ENCODE peak calls at places on chromosomes 5 and 9, in six cellular contexts. One of them, this sample, is unnamed.

GRCh38 chr5:56077796-56078233 is 83.1 kb upstream of the IL6ST start:
- DNase-seq in A549: no peak
- DNase-seq in IMR-90: no peak
- DNase-seq in HCT116: no peak
- DNase-seq in NB4: no peak
- DNase-seq in prostate gland: no peak
- DNase-seq in this sample: no peak

GRCh38 chr9:4147476-4148214 is 152.2 kb downstream of the GLIS3 start:
- DNase-seq in A549: peak; percentile 38
- DNase-seq in IMR-90: no peak
- DNase-seq in NB4: no peak
- DNase-seq in HCT116: no peak
- DNase-seq in prostate gland: no peak
- DNase-seq in this sample: peak; percentile 81

GRCh38 chr5:72107874-72108199 is 562 bp downstream of the MAP1B start:
- DNase-seq in HCT116: no peak
- DNase-seq in A549: peak; percentile 35
- DNase-seq in NB4: peak; percentile 63
- DNase-seq in prostate gland: no peak
- DNase-seq in IMR-90: no peak
- DNase-seq in this sample: no peak

GRCh38 chr9:137800196-137801022 is 77.2 kb upstream of the CACNA1B start:
- DNase-seq in HCT116: no peak
- DNase-seq in IMR-90: no peak
- DNase-seq in prostate gland: no peak
- DNase-seq in NB4: no peak
- DNase-seq in A549: no peak
- DNase-seq in this sample: no peak

GRCh38 chr5:37886207-37886905 is 46.5 kb upstream of the GDNF start:
- DNase-seq in HCT116: no peak
- DNase-seq in NB4: no peak
- DNase-seq in A549: no peak
- DNase-seq in IMR-90: no peak
- DNase-seq in prostate gland: no peak
- DNase-seq in this sample: no peak

GRCh38 chr9:23849379-23849778 is 23.3 kb upstream of the ELAVL2 start:
- DNase-seq in prostate gland: no peak
- DNase-seq in NB4: no peak
- DNase-seq in HCT116: no peak
- DNase-seq in A549: no peak
- DNase-seq in IMR-90: no peak
- DNase-seq in this sample: no peak

GRCh38 chr9:90988318-90988717 is 186.7 kb downstream of the SYK start:
- DNase-seq in IMR-90: peak; percentile 65
- DNase-seq in HCT116: no peak
- DNase-seq in A549: no peak
- DNase-seq in prostate gland: no peak
- DNase-seq in NB4: no peak
- DNase-seq in this sample: no peak

GRCh38 chr5:108836492-108836891 is 88.8 kb downstream of the FER start:
- DNase-seq in prostate gland: no peak
- DNase-seq in A549: no peak
- DNase-seq in HCT116: no peak
- DNase-seq in NB4: no peak
- DNase-seq in IMR-90: no peak
- DNase-seq in this sample: no peak

GRCh38 chr9:92680166-92681119 is 10.5 kb upstream of the IPPK start:
- DNase-seq in NB4: peak; percentile 13
- DNase-seq in prostate gland: peak; percentile 34
- DNase-seq in HCT116: no peak
- DNase-seq in A549: no peak
- DNase-seq in IMR-90: peak; percentile 23
- DNase-seq in this sample: no peak

GRCh38 chr9:36450110-36450732 is 50.2 kb upstream of the RNF38 start:
- DNase-seq in IMR-90: peak; percentile 57
- DNase-seq in HCT116: peak; percentile 22
- DNase-seq in A549: peak; percentile 38
- DNase-seq in prostate gland: peak; percentile 36
- DNase-seq in NB4: peak; percentile 34
- DNase-seq in this sample: no peak

GRCh38 chr5:14211818-14212799 is 69.0 kb downstream of the TRIO start:
- DNase-seq in IMR-90: no peak
- DNase-seq in prostate gland: no peak
- DNase-seq in NB4: no peak
- DNase-seq in HCT116: no peak
- DNase-seq in A549: no peak
- DNase-seq in this sample: no peak

GRCh38 chr5:173353070-173353379 is 24.8 kb upstream of the STC2 start:
- DNase-seq in A549: no peak
- DNase-seq in HCT116: no peak
- DNase-seq in prostate gland: no peak
- DNase-seq in IMR-90: no peak
- DNase-seq in NB4: no peak
- DNase-seq in this sample: no peak

GRCh38 chr5:80146036-80146435 is 109.8 kb downstream of the SERINC5 start:
- DNase-seq in NB4: no peak
- DNase-seq in A549: no peak
- DNase-seq in HCT116: no peak
- DNase-seq in IMR-90: no peak
- DNase-seq in prostate gland: no peak
- DNase-seq in this sample: no peak

GRCh38 chr9:133252301-133252776 is 22.7 kb downstream of the ABO start:
- DNase-seq in IMR-90: no peak
- DNase-seq in prostate gland: no peak
- DNase-seq in HCT116: peak; percentile 27
- DNase-seq in A549: no peak
- DNase-seq in NB4: no peak
- DNase-seq in this sample: no peak

GRCh38 chr5:152113401-152113800 is 188.8 kb upstream of the GLRA1 start:
- DNase-seq in prostate gland: no peak
- DNase-seq in A549: no peak
- DNase-seq in IMR-90: no peak
- DNase-seq in HCT116: peak; percentile 21
- DNase-seq in NB4: no peak
- DNase-seq in this sample: no peak

GRCh38 chr5:522899-523657 is 1.2 kb downstream of the SLC9A3 start:
- DNase-seq in IMR-90: no peak
- DNase-seq in HCT116: no peak
- DNase-seq in prostate gland: no peak
- DNase-seq in A549: peak; percentile 35
- DNase-seq in NB4: no peak
- DNase-seq in this sample: no peak

GRCh38 chr9:82531795-82532194 is 531.1 kb downstream of the RASEF start:
- DNase-seq in HCT116: no peak
- DNase-seq in NB4: no peak
- DNase-seq in IMR-90: no peak
- DNase-seq in A549: no peak
- DNase-seq in prostate gland: no peak
- DNase-seq in this sample: no peak

GRCh38 chr9:12699529-12699928 is 6.3 kb downstream of the TYRP1 start:
- DNase-seq in IMR-90: peak; percentile 32
- DNase-seq in A549: no peak
- DNase-seq in NB4: peak; percentile 12
- DNase-seq in HCT116: no peak
- DNase-seq in prostate gland: no peak
- DNase-seq in this sample: no peak

GRCh38 chr5:168528521-168529360 is at the start of gene FBLL1:
- DNase-seq in NB4: peak; percentile 29
- DNase-seq in IMR-90: peak; percentile 16
- DNase-seq in HCT116: no peak
- DNase-seq in prostate gland: no peak
- DNase-seq in A549: no peak
- DNase-seq in this sample: no peak

GRCh38 chr9:17852108-17852507 is 273.2 kb downstream of the SH3GL2 start:
- DNase-seq in IMR-90: no peak
- DNase-seq in HCT116: no peak
- DNase-seq in A549: no peak
- DNase-seq in prostate gland: no peak
- DNase-seq in NB4: no peak
- DNase-seq in this sample: no peak

GRCh38 chr5:168680395-168680794 is 101.2 kb upstream of the PANK3 start:
- DNase-seq in NB4: no peak
- DNase-seq in A549: no peak
- DNase-seq in IMR-90: no peak
- DNase-seq in prostate gland: no peak
- DNase-seq in HCT116: no peak
- DNase-seq in this sample: no peak

GRCh38 chr9:2466703-2467102 is 154.9 kb upstream of the VLDLR start:
- DNase-seq in A549: no peak
- DNase-seq in prostate gland: no peak
- DNase-seq in NB4: no peak
- DNase-seq in IMR-90: no peak
- DNase-seq in HCT116: no peak
- DNase-seq in this sample: no peak

GRCh38 chr5:78283105-78283504 is 11.4 kb downstream of the AP3B1 start:
- DNase-seq in NB4: no peak
- DNase-seq in IMR-90: no peak
- DNase-seq in A549: no peak
- DNase-seq in prostate gland: no peak
- DNase-seq in HCT116: no peak
- DNase-seq in this sample: no peak

GRCh38 chr9:132078369-132079356 is 1.0 kb downstream of the MED27 start:
- DNase-seq in prostate gland: peak; percentile 12
- DNase-seq in IMR-90: peak; percentile 47
- DNase-seq in A549: peak; percentile 18
- DNase-seq in NB4: no peak
- DNase-seq in HCT116: no peak
- DNase-seq in this sample: no peak

GRCh38 chr9:2655411-2655901 is 33.9 kb downstream of the VLDLR start:
- DNase-seq in prostate gland: no peak
- DNase-seq in HCT116: no peak
- DNase-seq in A549: peak; percentile 9
- DNase-seq in IMR-90: peak; percentile 96
- DNase-seq in NB4: peak; percentile 91
- DNase-seq in this sample: no peak

GRCh38 chr5:462051-462481 is 19.1 kb downstream of the EXOC3 start:
- DNase-seq in IMR-90: no peak
- DNase-seq in A549: no peak
- DNase-seq in prostate gland: no peak
- DNase-seq in NB4: no peak
- DNase-seq in HCT116: no peak
- DNase-seq in this sample: no peak

GRCh38 chr9:94173632-94174031 is 85.5 kb upstream of the ZNF169 start:
- DNase-seq in IMR-90: no peak
- DNase-seq in prostate gland: no peak
- DNase-seq in NB4: no peak
- DNase-seq in A549: no peak
- DNase-seq in HCT116: no peak
- DNase-seq in this sample: no peak

GRCh38 chr9:91245432-91246313 is 116.0 kb downstream of the AUH start:
- DNase-seq in IMR-90: peak; percentile 57
- DNase-seq in prostate gland: no peak
- DNase-seq in NB4: no peak
- DNase-seq in A549: peak; percentile 15
- DNase-seq in HCT116: no peak
- DNase-seq in this sample: no peak

DNA sequence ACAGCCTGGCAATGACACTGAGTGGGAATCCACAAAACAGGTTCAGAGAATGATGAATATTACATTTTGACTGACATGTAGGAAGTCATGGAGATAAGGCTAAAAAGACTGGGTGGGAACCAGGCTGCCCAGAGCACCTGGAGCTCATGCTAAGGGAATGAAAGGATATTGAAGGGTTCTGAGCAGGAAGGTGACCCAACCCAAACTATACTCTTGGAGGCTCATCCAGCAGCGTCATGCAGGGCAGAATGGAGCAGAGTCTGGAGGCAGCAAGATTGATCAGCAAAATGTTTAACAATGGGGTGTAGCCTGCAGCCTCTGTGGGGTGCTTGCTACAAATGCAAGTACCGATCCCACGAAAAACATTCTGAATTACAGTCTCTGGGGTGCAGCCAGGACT is 120.2 kb downstream of the PSD2 start:
- DNase-seq in prostate gland: no peak
- DNase-seq in HCT116: no peak
- DNase-seq in NB4: no peak
- DNase-seq in IMR-90: no peak
- DNase-seq in A549: no peak
- DNase-seq in this sample: no peak
- TF ChIP-seq POLR2A in prostate gland: no peak
- TF ChIP-seq POLR2A in HCT116: no peak
- TF ChIP-seq POLR2A in NB4: no peak
- TF ChIP-seq POLR2A in IMR-90: no peak
- TF ChIP-seq POLR2A in A549: no peak
- TF ChIP-seq POLR2A in this sample: no peak

GRCh38 chr9:124795881-124796415 is 19.0 kb downstream of the OLFML2A start:
- DNase-seq in A549: no peak
- DNase-seq in prostate gland: no peak
- DNase-seq in HCT116: no peak
- DNase-seq in NB4: no peak
- DNase-seq in IMR-90: no peak
- DNase-seq in this sample: no peak
- TF ChIP-seq CTCF in A549: no peak
- TF ChIP-seq CTCF in prostate gland: no peak
- TF ChIP-seq CTCF in HCT116: no peak
- TF ChIP-seq CTCF in NB4: no peak
- TF ChIP-seq CTCF in IMR-90: no peak
- TF ChIP-seq CTCF in this sample: no peak

GRCh38 chr5:36066540-36067210 is at the start of gene UGT3A2:
- DNase-seq in prostate gland: no peak
- DNase-seq in A549: no peak
- DNase-seq in NB4: no peak
- DNase-seq in IMR-90: no peak
- DNase-seq in HCT116: no peak
- DNase-seq in this sample: no peak
- H3K4me3 ChIP-seq in prostate gland: no peak within 1 kb of the TSS
- H3K4me3 ChIP-seq in A549: no peak within 1 kb of the TSS
- H3K4me3 ChIP-seq in NB4: no peak within 1 kb of the TSS
- H3K4me3 ChIP-seq in IMR-90: no peak within 1 kb of the TSS
- H3K4me3 ChIP-seq in HCT116: no peak within 1 kb of the TSS
- H3K4me3 ChIP-seq in this sample: no peak within 1 kb of the TSS

GRCh38 chr9:134284273-134284672 is 42.0 kb upstream of the RXRA start:
- DNase-seq in NB4: no peak
- DNase-seq in HCT116: no peak
- DNase-seq in IMR-90: no peak
- DNase-seq in prostate gland: peak; percentile 76
- DNase-seq in A549: no peak
- DNase-seq in this sample: no peak
- TF ChIP-seq POLR2A in NB4: no peak
- TF ChIP-seq POLR2A in HCT116: no peak
- TF ChIP-seq POLR2A in IMR-90: no peak
- TF ChIP-seq POLR2A in prostate gland: no peak
- TF ChIP-seq POLR2A in A549: no peak
- TF ChIP-seq POLR2A in this sample: no peak

GRCh38 chr5:135830384-135831275 is 3.8 kb upstream of the SLC25A48 start:
- DNase-seq in prostate gland: no peak
- DNase-seq in NB4: no peak
- DNase-seq in A549: no peak
- DNase-seq in IMR-90: no peak
- DNase-seq in HCT116: no peak
- DNase-seq in this sample: peak; percentile 80
- TF ChIP-seq CTCF in prostate gland: no peak
- TF ChIP-seq CTCF in NB4: no peak
- TF ChIP-seq CTCF in A549: no peak
- TF ChIP-seq CTCF in IMR-90: no peak
- TF ChIP-seq CTCF in HCT116: no peak
- TF ChIP-seq CTCF in this sample: no peak

This sample was measured in esophagus muscularis mucosa.